ENCODE peak calls at places on chromosomes 13 and 19, in seven cellular contexts. E is IMR-90, W is neuronal stem cell, R is mesendoderm, P is H9, I is H1, G is trophoblast cell. T is an unnamed sample.
A peak's percentile ranks its signal among the peaks of the same experiment; 100 is the strongest.

GRCh38 chr19:30479657-30480056 is 107.5 kb downstream of the ZNF536 start:
- DNase-seq in R (no peak), W (no peak), I (no peak), E (no peak), G (no peak), P (no peak), T (no peak)

GRCh38 chr19:28296506-28296905 is 916.4 kb downstream of the UQCRFS1 start:
- DNase-seq in R (no peak), E (no peak), P (no peak), I (no peak), W (no peak), G (no peak), T (no peak)

GRCh38 chr19:48715681-48716171 is 3.8 kb downstream of the MAMSTR start:
- DNase-seq in W (no peak), I (no peak), R (no peak), E (no peak), P (peak; percentile 27), G (no peak), T (no peak)

GRCh38 chr19:45075215-45076028 is 856 bp downstream of the ZNF296 start:
- DNase-seq in W (no peak), E (no peak), I (peak; percentile 80), G (peak; percentile 26), R (peak; percentile 77), P (peak; percentile 90), T (no peak)

GRCh38 chr13:77377016-77377415 is 50.1 kb upstream of the MYCBP2 start:
- DNase-seq in G (no peak), W (no peak), E (no peak), I (no peak), P (no peak), R (no peak), T (no peak)

GRCh38 chr13:19817510-19818158 is 34.9 kb upstream of the PSPC1 start:
- DNase-seq in G (no peak), I (no peak), E (no peak), R (no peak), W (no peak), P (no peak), T (no peak)

GRCh38 chr19:28465317-28466086 is 747.4 kb downstream of the UQCRFS1 start:
- DNase-seq in P (no peak), R (peak; percentile 55), G (no peak), I (no peak), W (no peak), E (no peak), T (no peak)

GRCh38 chr13:40130871-40131636 is 475.6 kb downstream of the COG6 start:
- DNase-seq in R (peak; percentile 54), P (no peak), E (no peak), G (peak; percentile 52), W (no peak), I (no peak), T (peak; percentile 69)

GRCh38 chr19:48770223-48770622 is 14.9 kb downstream of the FGF21 start:
- DNase-seq in W (no peak), I (no peak), E (no peak), R (no peak), G (peak; percentile 97), P (no peak), T (no peak)

GRCh38 chr13:89565711-89566110 is 1781.8 kb upstream of the MIR17HG start:
- DNase-seq in W (no peak), P (no peak), G (no peak), E (no peak), I (no peak), R (no peak), T (no peak)

GRCh38 chr19:56111601-56112312 is 9.3 kb downstream of the ZNF787 start:
- DNase-seq in G (peak; percentile 38), I (no peak), R (no peak), W (no peak), E (no peak), P (no peak), T (no peak)

GRCh38 chr19:39342647-39343305 is 555 bp downstream of the SAMD4B start:
- DNase-seq in W (no peak), I (no peak), G (peak; percentile 21), E (no peak), R (peak; percentile 48), P (no peak), T (peak; percentile 40)

GRCh38 chr13:21395953-21396352 is 63.1 kb downstream of the ZDHHC20 start:
- DNase-seq in W (no peak), E (no peak), I (no peak), G (no peak), R (no peak), P (no peak), T (no peak)

GRCh38 chr13:93476175-93476574 is 249.6 kb downstream of the GPC6 start:
- DNase-seq in I (no peak), P (no peak), R (peak; percentile 65), W (no peak), E (peak; percentile 91), G (peak; percentile 31), T (peak; percentile 96)

GRCh38 chr19:50365434-50366306 is at the start of gene NAPSA:
- DNase-seq in P (no peak), R (no peak), I (no peak), G (no peak), E (no peak), W (no peak), T (no peak)

GRCh38 chr19:3413796-3414327 is 47.5 kb downstream of the NFIC start:
- DNase-seq in I (no peak), R (no peak), W (no peak), G (no peak), P (no peak), E (no peak), T (peak; percentile 48)

GRCh38 chr19:9939301-9939913 is 3.1 kb upstream of the OLFM2 start:
- DNase-seq in R (no peak), E (peak; percentile 60), W (no peak), P (peak; percentile 37), I (no peak), G (no peak), T (peak; percentile 46)

GRCh38 chr13:75418997-75419396 is 63.0 kb downstream of the TBC1D4 start:
- DNase-seq in I (no peak), P (no peak), G (peak; percentile 55), E (peak; percentile 21), R (no peak), W (no peak), T (peak; percentile 43)

GRCh38 chr19:19445288-19445687 is 39.8 kb downstream of the GATAD2A start:
- DNase-seq in E (no peak), I (no peak), W (no peak), G (no peak), R (no peak), P (no peak), T (no peak)

GRCh38 chr19:32869369-32870153 is at the start of gene SLC7A9:
- DNase-seq in R (no peak), P (no peak), E (no peak), W (no peak), I (peak; percentile 29), G (peak; percentile 27), T (no peak)

GRCh38 chr13:45208132-45208531 is 7.3 kb upstream of the KCTD4 start:
- DNase-seq in P (no peak), G (no peak), W (no peak), I (no peak), E (no peak), R (no peak), T (no peak)

GRCh38 chr19:29694166-29694565 is 20.9 kb downstream of the C19orf12 start:
- DNase-seq in I (no peak), R (no peak), P (no peak), G (no peak), W (no peak), E (no peak), T (no peak)

GRCh38 chr13:79663420-79663819 is 182.5 kb downstream of the NDFIP2 start:
- DNase-seq in P (no peak), I (no peak), W (no peak), E (no peak), R (no peak), G (no peak), T (peak; percentile 28)

GRCh38 chr19:765179-765738 is 14.3 kb downstream of the MISP start:
- DNase-seq in I (no peak), G (no peak), E (no peak), W (no peak), R (no peak), P (no peak), T (no peak)
- H3K4ac ChIP-seq in I (no peak overlapping the region), G (no peak overlapping the region), E (no peak overlapping the region), W (no peak overlapping the region), R (no peak overlapping the region), P (no peak overlapping the region), T (no peak overlapping the region)

DNA sequence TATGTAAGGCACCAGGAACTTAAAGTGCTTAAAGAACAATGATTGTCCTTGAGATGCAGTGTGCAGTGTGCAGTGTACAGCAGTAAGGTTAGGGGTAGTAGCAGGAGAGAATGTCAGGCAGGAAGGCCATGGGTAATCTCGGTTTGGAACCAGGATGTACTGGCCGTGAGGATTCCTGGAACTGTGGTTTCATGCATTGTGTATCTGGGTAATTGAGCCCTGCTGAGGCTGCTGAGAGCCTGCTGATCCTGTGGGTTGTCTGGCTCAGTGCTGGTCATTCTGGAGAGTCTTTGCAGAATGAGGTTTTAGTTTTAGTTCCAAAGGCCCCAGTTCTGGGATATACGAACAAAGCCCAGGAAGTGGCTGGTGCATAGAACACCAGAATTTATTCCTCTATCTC is 71.0 kb downstream of the ZNF568 start:
- DNase-seq in R (no peak), I (no peak), P (no peak), W (no peak), E (no peak), G (no peak), T (no peak)
- H4K8ac ChIP-seq in R (no peak overlapping the region), I (no peak overlapping the region), P (no peak overlapping the region), W (no peak overlapping the region), E (no peak overlapping the region), G (no peak overlapping the region), T (no peak overlapping the region)

DNA sequence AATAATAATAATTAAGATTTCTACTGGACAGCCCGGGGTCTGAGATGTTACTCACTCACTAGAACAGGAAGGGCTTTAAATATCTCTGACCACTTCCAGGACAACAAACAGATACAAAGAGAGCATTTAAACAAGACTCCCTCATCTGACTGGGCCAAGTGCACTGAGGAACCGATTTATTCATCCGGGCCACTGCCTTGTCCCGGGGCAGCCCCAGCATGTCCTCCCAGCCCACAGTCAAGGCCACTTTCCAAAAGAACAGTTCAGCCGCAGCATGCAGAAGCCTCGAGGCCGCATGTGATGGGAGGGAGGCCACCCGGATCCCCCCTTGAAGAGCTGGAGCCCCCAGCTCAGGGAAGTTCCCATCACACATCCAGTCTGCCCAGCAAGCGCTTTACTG is 30.5 kb downstream of the MLLT1 start:
- DNase-seq in W (no peak), R (no peak), P (no peak), G (no peak), I (no peak), E (peak; percentile 49), T (peak; percentile 13)
- H3K4me1 ChIP-seq in W (peaks cover 7% of the 10 kb centered on the region), R (peaks cover 4% of the 10 kb centered on the region), P (no peaks in the 10 kb centered on the region), G (peaks cover 2% of the 10 kb centered on the region), I (no peaks in the 10 kb centered on the region), E (peaks cover 15% of the 10 kb centered on the region), T (no peaks in the 10 kb centered on the region)

GRCh38 chr19:2109278-2109864 is 12.7 kb downstream of the IZUMO4 start:
- DNase-seq in G (no peak), P (no peak), R (no peak), W (no peak), I (no peak), E (no peak), T (no peak)

GRCh38 chr19:2111886-2112285 is 15.2 kb downstream of the IZUMO4 start:
- DNase-seq in E (no peak), W (no peak), R (no peak), I (no peak), P (no peak), G (no peak), T (no peak)

GRCh38 chr19:2112516-2113320 is 16.0 kb downstream of the IZUMO4 start:
- DNase-seq in E (no peak), R (no peak), P (no peak), W (no peak), I (no peak), G (no peak), T (no peak)

GRCh38 chr19:2110822-2111221 is 14.1 kb downstream of the IZUMO4 start:
- DNase-seq in G (no peak), R (peak; percentile 33), I (peak; percentile 75), P (no peak), E (no peak), W (no peak), T (no peak)

GRCh38 chr19:2111425-2111824 is 14.7 kb downstream of the IZUMO4 start:
- DNase-seq in W (no peak), G (no peak), I (no peak), E (no peak), P (no peak), R (no peak), T (no peak)
- H3K4ac ChIP-seq in W (no peak overlapping the region), G (no peak overlapping the region), I (no peak overlapping the region), E (no peak overlapping the region), P (no peak overlapping the region), R (no peak overlapping the region), T (no peak overlapping the region)